ENCODE peak calls at places on chromosome 17, in four cellular contexts. O is AG04450, Q is uterus, B is upper lobe of right lung. U is an unnamed sample.

GRCh38 chr17:56478836-56479447 is 114.6 kb upstream of the NOG start:
- DNase-seq in O (no peak), Q (no peak), B (no peak), U (no peak)

GRCh38 chr17:1617620-1618174 is 10.9 kb downstream of the SLC43A2 start:
- DNase-seq in O (no peak), Q (no peak), B (no peak), U (no peak)

GRCh38 chr17:67221062-67221998 is 23.7 kb downstream of the HELZ start:
- DNase-seq in O (no peak), Q (no peak), B (no peak), U (no peak)

GRCh38 chr17:2745317-2746037 is 4.0 kb downstream of the CCDC92B start:
- DNase-seq in O (no peak), Q (no peak), B (no peak), U (no peak)

GRCh38 chr17:62093188-62094155 is 28.4 kb upstream of the MED13 start:
- DNase-seq in O (peak), Q (no peak), B (no peak), U (peak)

GRCh38 chr17:58329808-58330543 is 1.4 kb upstream of the TSPOAP1 start:
- DNase-seq in O (no peak), Q (no peak), B (no peak), U (no peak)

GRCh38 chr17:77018504-77018903 is 122.3 kb upstream of the SEC14L1 start:
- DNase-seq in O (no peak), Q (no peak), B (no peak), U (no peak)

GRCh38 chr17:38897176-38897575 is 27.3 kb downstream of the LASP1 start:
- DNase-seq in O (no peak), Q (peak), B (no peak), U (no peak)

GRCh38 chr17:48472485-48473281 is 42.7 kb upstream of the SKAP1 start:
- DNase-seq in O (peak), Q (no peak), B (no peak), U (peak)

GRCh38 chr17:50087912-50088405 is 7.2 kb upstream of the PDK2 start:
- DNase-seq in O (no peak), Q (no peak), B (no peak), U (no peak)

GRCh38 chr17:18151290-18151689 is 32.3 kb upstream of the ALKBH5 start:
- DNase-seq in O (no peak), Q (no peak), B (no peak), U (no peak)

GRCh38 chr17:18033442-18034099 is 5.4 kb downstream of the ATPAF2 start:
- DNase-seq in O (peak), Q (no peak), B (no peak), U (peak)

GRCh38 chr17:61459968-61460718 is 7.9 kb downstream of the TBX4 start:
- DNase-seq in O (no peak), Q (no peak), B (no peak), U (no peak)

GRCh38 chr17:36778458-36778857 is 158.8 kb upstream of the LHX1 start:
- DNase-seq in O (no peak), Q (no peak), B (no peak), U (no peak)

GRCh38 chr17:81488276-81488860 is 24.2 kb downstream of the ACTG1 start:
- DNase-seq in O (no peak), Q (no peak), B (no peak), U (no peak)
- TF ChIP-seq CTCF in O (no peak), Q (no peak), B (no peak), U (no peak)

DNA sequence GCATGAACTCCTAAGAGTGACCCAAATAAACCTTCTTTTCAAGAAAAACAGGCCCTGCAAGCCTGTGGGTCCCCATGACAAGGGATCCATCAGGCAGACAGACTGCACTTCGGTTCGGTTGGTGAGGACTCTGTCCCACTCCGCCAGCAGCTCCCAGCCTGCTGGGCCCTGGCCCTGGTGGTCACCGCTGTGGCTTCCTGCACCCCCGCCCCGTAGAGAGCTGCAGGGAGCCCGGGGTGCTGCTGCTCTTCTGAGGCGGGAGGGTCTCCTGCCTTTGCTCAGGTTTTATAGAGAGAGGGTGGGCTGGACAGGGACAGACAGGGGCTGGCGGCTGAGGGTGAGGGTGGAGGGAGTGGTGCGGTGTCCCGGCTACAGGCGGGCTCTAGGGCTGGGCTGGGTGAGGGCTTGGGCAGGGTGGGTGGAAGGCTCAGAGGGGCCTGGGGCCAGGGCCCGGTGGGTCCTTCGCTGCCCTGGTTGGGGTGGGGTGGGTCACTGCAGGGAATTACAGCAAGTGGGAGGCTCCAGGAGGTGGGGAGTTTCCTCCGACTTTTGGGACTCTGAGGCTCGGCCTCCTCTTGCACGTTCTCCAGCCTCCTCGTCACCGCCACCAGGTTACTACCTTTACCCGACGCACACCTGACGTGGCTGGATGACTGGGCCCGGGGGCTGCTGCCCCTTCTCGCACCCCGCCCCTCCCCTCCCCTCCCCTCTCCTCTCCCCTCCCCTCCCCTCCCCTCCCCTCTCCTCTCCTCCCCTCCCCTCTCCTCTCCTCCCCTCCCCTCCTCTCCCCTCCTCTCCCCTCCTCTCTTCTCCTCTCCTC is 90.2 kb upstream of the CBX4 start:
- DNase-seq in O (no peak), Q (no peak), B (no peak), U (no peak)
- H3K4me3 ChIP-seq in O (peak), Q (no peak), B (no peak), U (no peak)

GRCh38 chr17:28426081-28426519 is 20.1 kb upstream of the SLC46A1 start:
- DNase-seq in O (no peak), Q (no peak), B (no peak), U (no peak)
- TF ChIP-seq CTCF in O (peak), Q (no peak), B (peak), U (peak)

GRCh38 chr17:28029033-28029432 is 13.4 kb upstream of the NLK start:
- DNase-seq in O (no peak), Q (no peak), B (no peak), U (no peak)

GRCh38 chr17:28031174-28031573 is 11.3 kb upstream of the NLK start:
- DNase-seq in O (no peak), Q (no peak), B (no peak), U (no peak)

GRCh38 chr17:28033972-28034714 is 8.3 kb upstream of the NLK start:
- DNase-seq in O (peak), Q (no peak), B (no peak), U (peak)

GRCh38 chr17:28030386-28030785 is 12.1 kb upstream of the NLK start:
- DNase-seq in O (no peak), Q (no peak), B (no peak), U (no peak)
- H3K4me3 ChIP-seq in O (no peak), Q (no peak), B (no peak), U (no peak)

GRCh38 chr17:42243493-42243982 is 32.7 kb downstream of the STAT5B start:
- DNase-seq in O (no peak), Q (no peak), B (no peak), U (no peak)

GRCh38 chr17:42249681-42250446 is 26.3 kb downstream of the STAT5B start:
- DNase-seq in O (no peak), Q (no peak), B (no peak), U (no peak)

GRCh38 chr17:42247734-42248133 is 28.5 kb downstream of the STAT5B start:
- DNase-seq in O (peak), Q (no peak), B (no peak), U (peak)

GRCh38 chr17:42248351-42249179 is 27.6 kb downstream of the STAT5B start:
- DNase-seq in O (peak), Q (peak), B (no peak), U (peak)

GRCh38 chr17:42246515-42246914 is 29.7 kb downstream of the STAT5B start:
- DNase-seq in O (no peak), Q (no peak), B (no peak), U (no peak)
- TF ChIP-seq CTCF in O (no peak), Q (no peak), B (no peak), U (no peak)

DNA sequence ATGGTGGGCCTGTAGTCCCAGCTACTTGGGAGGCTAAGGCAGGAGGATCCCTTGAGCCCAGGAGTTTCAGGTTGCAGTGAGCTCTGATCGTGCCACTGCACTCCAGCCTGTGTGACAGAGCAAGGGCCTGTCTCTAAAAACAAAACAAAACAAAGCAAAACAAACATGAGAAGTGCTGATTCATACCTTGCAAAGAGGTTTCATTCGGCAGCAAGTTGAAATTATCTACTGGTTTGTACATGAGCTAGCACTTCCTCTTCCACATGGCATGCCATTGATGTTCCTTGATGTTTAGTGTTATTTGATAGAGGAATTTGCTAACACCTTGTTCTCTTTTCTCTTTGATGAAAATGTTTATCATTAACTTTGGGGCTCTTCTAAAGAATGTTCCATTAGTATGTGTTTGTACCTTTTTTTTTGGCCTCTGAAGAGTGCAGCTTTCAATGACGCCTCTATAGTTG is 50.6 kb downstream of the SPECC1 start:
- DNase-seq in O (no peak), Q (no peak), B (no peak), U (no peak)
- H3K4me3 ChIP-seq in O (no peak), Q (no peak), B (no peak), U (no peak)

GRCh38 chr17:74842599-74843351 is 16.9 kb downstream of the GRIN2C start:
- DNase-seq in O (no peak), Q (peak), B (peak), U (peak)
- TF ChIP-seq CTCF in O (peak), Q (peak), B (peak), U (peak)

GRCh38 chr17:74544991-74545441 is 899 bp downstream of the CD300C start:
- DNase-seq in O (no peak), Q (no peak), B (peak), U (no peak)
- H3K4me3 ChIP-seq in O (no peak), Q (no peak), B (peak), U (no peak)

U was measured in HFF-Myc.